ENCODE peak calls at places on chromosomes 1 and 21, in eight cellular contexts. L, H, B, R, Z, Q, E and T are unnamed samples.

GRCh38 chr1:208267896-208268295 is 23.7 kb upstream of the PLXNA2 start:
- DNase-seq in E (no peak), B (no peak), Z (no peak), H (no peak), L (no peak), R (no peak), Q (no peak), T (no peak)

GRCh38 chr1:94544706-94545490 is 3.3 kb upstream of the F3 start:
- DNase-seq in H (no peak), Q (no peak), L (no peak), Z (peak), B (no peak), R (peak), E (no peak), T (no peak)

GRCh38 chr1:64424412-64424811 is 45.5 kb upstream of the CACHD1 start:
- DNase-seq in L (no peak), E (no peak), Q (no peak), B (no peak), Z (no peak), R (no peak), H (no peak), T (no peak)

GRCh38 chr1:34898220-34898820 is 31.1 kb downstream of the DLGAP3 start:
- DNase-seq in Q (no peak), E (no peak), H (no peak), L (no peak), R (no peak), Z (no peak), B (no peak), T (no peak)

GRCh38 chr1:9730096-9730901 is 78.8 kb downstream of the PIK3CD start:
- DNase-seq in R (no peak), L (no peak), Z (no peak), H (no peak), Q (peak), E (peak), B (no peak), T (no peak)

GRCh38 chr1:35290452-35290851 is 21.9 kb downstream of the ZMYM4 start:
- DNase-seq in B (no peak), H (no peak), Z (no peak), L (no peak), R (no peak), Q (no peak), E (no peak), T (no peak)

GRCh38 chr1:89692601-89693503 is 59.9 kb downstream of the LRRC8C start:
- DNase-seq in R (peak), H (no peak), L (no peak), B (no peak), E (peak), Q (peak), Z (peak), T (no peak)

GRCh38 chr1:24454684-24455091 is 39.1 kb downstream of the NIPAL3 start:
- DNase-seq in H (no peak), B (no peak), Q (no peak), R (peak), E (no peak), L (no peak), Z (no peak), T (no peak)

GRCh38 chr21:45982758-45983731 is 1.5 kb downstream of the COL6A1 start:
- DNase-seq in R (no peak), Z (no peak), E (no peak), H (peak), Q (no peak), B (no peak), L (no peak), T (no peak)

GRCh38 chr1:199279872-199280649 is 641.2 kb downstream of the PTPRC start:
- DNase-seq in E (no peak), Q (peak), L (no peak), H (no peak), B (no peak), R (peak), Z (no peak), T (no peak)

DNA sequence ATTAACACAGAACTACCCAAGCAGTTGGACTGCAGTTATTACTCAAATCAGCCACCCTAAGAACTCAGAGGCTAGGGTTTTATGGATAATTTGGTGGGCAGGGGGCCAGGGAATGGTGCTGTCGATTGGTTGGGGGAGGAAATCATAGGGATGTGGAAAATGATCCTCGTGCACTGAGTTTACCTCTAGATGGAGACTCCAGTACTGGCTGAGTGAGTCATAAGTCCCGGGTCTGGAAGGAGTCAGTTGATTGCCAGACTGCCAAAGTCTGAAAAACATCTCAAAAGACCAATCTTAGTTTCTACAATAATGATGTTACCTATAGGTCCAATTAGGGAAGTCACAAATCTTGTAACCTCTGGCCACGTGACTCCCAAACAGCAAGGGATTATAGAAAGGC is 257.5 kb upstream of the PRMT6 start:
- DNase-seq in H (no peak), Q (no peak), B (no peak), L (no peak), R (peak), E (no peak), Z (no peak), T (no peak)
- TF ChIP-seq CTCF in H (no peak), Q (no peak), B (no peak), L (no peak), R (peak), E (no peak), Z (no peak), T (no peak)

GRCh38 chr21:34073749-34074282 is 438 bp downstream of the MRPS6 start:
- DNase-seq in B (no peak), L (peak), Q (peak), Z (no peak), R (no peak), H (peak), E (no peak), T (no peak)

GRCh38 chr21:34074283-34075098 is 1.1 kb downstream of the MRPS6 start:
- DNase-seq in Z (no peak), Q (peak), B (no peak), E (no peak), H (no peak), L (no peak), R (no peak), T (no peak)

GRCh38 chr21:34075099-34075425 is 1.7 kb downstream of the MRPS6 start:
- DNase-seq in L (no peak), Q (no peak), E (no peak), B (no peak), R (no peak), Z (no peak), H (no peak), T (no peak)

GRCh38 chr21:34076835-34077234 is 3.5 kb downstream of the MRPS6 start:
- DNase-seq in Z (no peak), L (no peak), H (no peak), Q (no peak), E (no peak), R (no peak), B (no peak), T (no peak)

GRCh38 chr21:34075760-34076159 is 2.4 kb downstream of the MRPS6 start:
- DNase-seq in B (no peak), H (no peak), Z (peak), E (no peak), R (no peak), Q (no peak), L (no peak), T (no peak)
- H3K4me3 ChIP-seq in B (no peak), H (peak), Z (peak), E (peak), R (peak), Q (peak), L (peak), T (peak)

GRCh38 chr1:23368562-23369334 is 888 bp downstream of the ZNF436 start:
- DNase-seq in Z (peak), B (peak), L (peak), R (peak), E (peak), H (peak), Q (peak), T (no peak)
- TF ChIP-seq CTCF in Z (peak), B (no peak), L (no peak), R (no peak), E (peak), H (no peak), Q (peak), T (peak)

DNA sequence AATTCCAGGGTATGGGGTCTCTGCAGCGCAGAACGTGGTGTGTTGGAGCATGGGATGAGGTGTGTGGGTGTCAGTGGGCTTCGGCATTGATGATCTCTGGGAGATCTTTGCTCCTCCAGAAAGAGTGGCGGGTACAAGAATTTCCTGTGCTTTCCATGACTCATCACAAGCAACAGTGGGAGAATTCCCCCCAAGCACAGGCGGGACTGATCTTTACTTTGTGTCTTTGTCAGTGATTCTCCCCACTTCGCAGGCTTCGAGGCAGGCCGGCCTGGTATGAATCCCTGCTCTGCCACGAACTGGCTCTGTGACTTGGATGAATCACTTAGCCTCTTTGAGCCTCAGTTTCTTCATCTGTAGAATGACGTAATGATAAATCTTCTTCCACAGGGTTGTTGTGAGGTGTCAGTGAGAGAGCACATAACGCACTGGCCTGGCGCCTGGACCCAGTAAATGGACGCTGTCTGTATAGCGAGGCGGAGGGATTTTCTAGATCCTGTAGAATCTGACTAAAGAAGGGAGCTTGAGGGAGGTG is 2.0 kb downstream of the OPRD1 start:
- DNase-seq in Q (no peak), B (no peak), L (no peak), H (no peak), R (no peak), E (no peak), Z (no peak), T (no peak)
- H3K4me3 ChIP-seq in Q (no peak), B (no peak), L (no peak), H (no peak), R (no peak), E (no peak), Z (no peak), T (no peak)

GRCh38 chr1:188365874-188366273 is 1537.1 kb downstream of the PLA2G4A start:
- DNase-seq in L (no peak), Q (no peak), B (no peak), Z (no peak), H (no peak), R (no peak), E (no peak), T (no peak)
- TF ChIP-seq CTCF in L (no peak), Q (no peak), B (no peak), Z (no peak), H (no peak), R (no peak), E (no peak), T (no peak)

GRCh38 chr1:204706838-204707509 is 21.4 kb upstream of the LRRN2 start:
- DNase-seq in Q (no peak), L (no peak), H (no peak), R (no peak), B (no peak), E (no peak), Z (no peak), T (no peak)
- H3K4me3 ChIP-seq in Q (no peak), L (no peak), H (no peak), R (no peak), B (no peak), E (no peak), Z (no peak), T (no peak)

GRCh38 chr1:165679282-165680036 is 18.9 kb downstream of the ALDH9A1 start:
- DNase-seq in B (no peak), R (no peak), L (no peak), E (no peak), Q (no peak), H (no peak), Z (no peak), T (no peak)
- TF ChIP-seq CTCF in B (no peak), R (no peak), L (no peak), E (no peak), Q (no peak), H (no peak), Z (no peak), T (no peak)